ENCODE peak calls at places on chromosomes 1 and 21, in nine cellular contexts. One of them, this sample, is unnamed.

GRCh38 chr1:43455205-43455889 is 1.6 kb upstream of the HYI start:
- DNase-seq in substantia nigra: no peak
- DNase-seq in AG09319: no peak
- DNase-seq in stimulated activated CD4-positive, alpha-beta T cell treated with anti-CD3 and anti-CD28 coated beads, Interleukin-2, amount 100 ng/mL, for 48 hours: no peak
- DNase-seq in stimulated activated CD8-positive, alpha-beta memory T cell treated with anti-CD3 and anti-CD28 coated beads, Interleukin-15, amount 100 ng/mL, for 1 hour: no peak
- DNase-seq in HFF-Myc: no peak
- DNase-seq in naive B cell: no peak
- DNase-seq in progenitor cell of endocrine pancreas: no peak
- DNase-seq in LoVo: no peak
- DNase-seq in this sample: no peak

GRCh38 chr1:57156907-57157306 is 191.1 kb upstream of the C8B start:
- DNase-seq in LoVo: no peak
- DNase-seq in progenitor cell of endocrine pancreas: no peak
- DNase-seq in substantia nigra: no peak
- DNase-seq in HFF-Myc: no peak
- DNase-seq in naive B cell: no peak
- DNase-seq in stimulated activated CD8-positive, alpha-beta memory T cell treated with anti-CD3 and anti-CD28 coated beads, Interleukin-15, amount 100 ng/mL, for 1 hour: no peak
- DNase-seq in AG09319: no peak
- DNase-seq in stimulated activated CD4-positive, alpha-beta T cell treated with anti-CD3 and anti-CD28 coated beads, Interleukin-2, amount 100 ng/mL, for 48 hours: no peak
- DNase-seq in this sample: peak; percentile 10

GRCh38 chr1:174352117-174352516 is 95.6 kb upstream of the GPR52 start:
- DNase-seq in progenitor cell of endocrine pancreas: no peak
- DNase-seq in HFF-Myc: no peak
- DNase-seq in naive B cell: no peak
- DNase-seq in AG09319: no peak
- DNase-seq in substantia nigra: no peak
- DNase-seq in LoVo: no peak
- DNase-seq in stimulated activated CD4-positive, alpha-beta T cell treated with anti-CD3 and anti-CD28 coated beads, Interleukin-2, amount 100 ng/mL, for 48 hours: no peak
- DNase-seq in stimulated activated CD8-positive, alpha-beta memory T cell treated with anti-CD3 and anti-CD28 coated beads, Interleukin-15, amount 100 ng/mL, for 1 hour: no peak
- DNase-seq in this sample: no peak

GRCh38 chr1:93596329-93597089 is 85.1 kb downstream of the BCAR3 start:
- DNase-seq in HFF-Myc: no peak
- DNase-seq in naive B cell: no peak
- DNase-seq in stimulated activated CD4-positive, alpha-beta T cell treated with anti-CD3 and anti-CD28 coated beads, Interleukin-2, amount 100 ng/mL, for 48 hours: no peak
- DNase-seq in substantia nigra: no peak
- DNase-seq in stimulated activated CD8-positive, alpha-beta memory T cell treated with anti-CD3 and anti-CD28 coated beads, Interleukin-15, amount 100 ng/mL, for 1 hour: no peak
- DNase-seq in progenitor cell of endocrine pancreas: no peak
- DNase-seq in AG09319: no peak
- DNase-seq in LoVo: no peak
- DNase-seq in this sample: no peak

GRCh38 chr1:203126151-203126865 is 1.2 kb upstream of the ADORA1 start:
- DNase-seq in HFF-Myc: no peak
- DNase-seq in substantia nigra: no peak
- DNase-seq in stimulated activated CD8-positive, alpha-beta memory T cell treated with anti-CD3 and anti-CD28 coated beads, Interleukin-15, amount 100 ng/mL, for 1 hour: no peak
- DNase-seq in stimulated activated CD4-positive, alpha-beta T cell treated with anti-CD3 and anti-CD28 coated beads, Interleukin-2, amount 100 ng/mL, for 48 hours: no peak
- DNase-seq in LoVo: peak; percentile 9
- DNase-seq in progenitor cell of endocrine pancreas: no peak
- DNase-seq in AG09319: no peak
- DNase-seq in naive B cell: no peak
- DNase-seq in this sample: peak; percentile 64

GRCh38 chr21:41985662-41986416 is 24.3 kb downstream of the ZBTB21 start:
- DNase-seq in LoVo: no peak
- DNase-seq in naive B cell: no peak
- DNase-seq in stimulated activated CD8-positive, alpha-beta memory T cell treated with anti-CD3 and anti-CD28 coated beads, Interleukin-15, amount 100 ng/mL, for 1 hour: no peak
- DNase-seq in HFF-Myc: no peak
- DNase-seq in substantia nigra: no peak
- DNase-seq in progenitor cell of endocrine pancreas: no peak
- DNase-seq in stimulated activated CD4-positive, alpha-beta T cell treated with anti-CD3 and anti-CD28 coated beads, Interleukin-2, amount 100 ng/mL, for 48 hours: no peak
- DNase-seq in AG09319: no peak
- DNase-seq in this sample: no peak

GRCh38 chr21:25734654-25735220 is at the start of the genes ATP5PF and GABPA:
- DNase-seq in substantia nigra: peak; percentile 96
- DNase-seq in stimulated activated CD4-positive, alpha-beta T cell treated with anti-CD3 and anti-CD28 coated beads, Interleukin-2, amount 100 ng/mL, for 48 hours: peak; percentile 98
- DNase-seq in stimulated activated CD8-positive, alpha-beta memory T cell treated with anti-CD3 and anti-CD28 coated beads, Interleukin-15, amount 100 ng/mL, for 1 hour: peak; percentile 98
- DNase-seq in naive B cell: peak; percentile 97
- DNase-seq in AG09319: peak; percentile 97
- DNase-seq in LoVo: peak; percentile 95
- DNase-seq in progenitor cell of endocrine pancreas: peak; percentile 92
- DNase-seq in HFF-Myc: peak; percentile 95
- DNase-seq in this sample: peak; percentile 99

GRCh38 chr1:48026701-48027532 is 29.7 kb upstream of the TRABD2B start:
- DNase-seq in substantia nigra: no peak
- DNase-seq in stimulated activated CD8-positive, alpha-beta memory T cell treated with anti-CD3 and anti-CD28 coated beads, Interleukin-15, amount 100 ng/mL, for 1 hour: no peak
- DNase-seq in AG09319: no peak
- DNase-seq in HFF-Myc: no peak
- DNase-seq in stimulated activated CD4-positive, alpha-beta T cell treated with anti-CD3 and anti-CD28 coated beads, Interleukin-2, amount 100 ng/mL, for 48 hours: no peak
- DNase-seq in naive B cell: no peak
- DNase-seq in LoVo: no peak
- DNase-seq in progenitor cell of endocrine pancreas: no peak
- DNase-seq in this sample: no peak

GRCh38 chr1:164712131-164713031 is 153.4 kb downstream of the PBX1 start:
- DNase-seq in stimulated activated CD8-positive, alpha-beta memory T cell treated with anti-CD3 and anti-CD28 coated beads, Interleukin-15, amount 100 ng/mL, for 1 hour: no peak
- DNase-seq in HFF-Myc: no peak
- DNase-seq in progenitor cell of endocrine pancreas: no peak
- DNase-seq in LoVo: no peak
- DNase-seq in substantia nigra: no peak
- DNase-seq in naive B cell: no peak
- DNase-seq in stimulated activated CD4-positive, alpha-beta T cell treated with anti-CD3 and anti-CD28 coated beads, Interleukin-2, amount 100 ng/mL, for 48 hours: no peak
- DNase-seq in AG09319: no peak
- DNase-seq in this sample: peak; percentile 52

GRCh38 chr1:20654104-20654690 is 7.0 kb downstream of the DDOST start:
- DNase-seq in progenitor cell of endocrine pancreas: no peak
- DNase-seq in stimulated activated CD8-positive, alpha-beta memory T cell treated with anti-CD3 and anti-CD28 coated beads, Interleukin-15, amount 100 ng/mL, for 1 hour: no peak
- DNase-seq in HFF-Myc: no peak
- DNase-seq in substantia nigra: no peak
- DNase-seq in stimulated activated CD4-positive, alpha-beta T cell treated with anti-CD3 and anti-CD28 coated beads, Interleukin-2, amount 100 ng/mL, for 48 hours: no peak
- DNase-seq in naive B cell: no peak
- DNase-seq in AG09319: no peak
- DNase-seq in LoVo: no peak
- DNase-seq in this sample: no peak

GRCh38 chr1:117606608-117607261 is 887 bp downstream of the TENT5C start:
- DNase-seq in LoVo: peak; percentile 15
- DNase-seq in substantia nigra: no peak
- DNase-seq in naive B cell: peak; percentile 73
- DNase-seq in progenitor cell of endocrine pancreas: peak; percentile 25
- DNase-seq in stimulated activated CD8-positive, alpha-beta memory T cell treated with anti-CD3 and anti-CD28 coated beads, Interleukin-15, amount 100 ng/mL, for 1 hour: peak; percentile 15
- DNase-seq in stimulated activated CD4-positive, alpha-beta T cell treated with anti-CD3 and anti-CD28 coated beads, Interleukin-2, amount 100 ng/mL, for 48 hours: peak; percentile 30
- DNase-seq in AG09319: no peak
- DNase-seq in HFF-Myc: no peak
- DNase-seq in this sample: peak; percentile 44

GRCh38 chr21:38810034-38810825 is 4.5 kb downstream of the ETS2 start:
- DNase-seq in AG09319: no peak
- DNase-seq in stimulated activated CD4-positive, alpha-beta T cell treated with anti-CD3 and anti-CD28 coated beads, Interleukin-2, amount 100 ng/mL, for 48 hours: no peak
- DNase-seq in progenitor cell of endocrine pancreas: no peak
- DNase-seq in substantia nigra: no peak
- DNase-seq in LoVo: no peak
- DNase-seq in stimulated activated CD8-positive, alpha-beta memory T cell treated with anti-CD3 and anti-CD28 coated beads, Interleukin-15, amount 100 ng/mL, for 1 hour: no peak
- DNase-seq in HFF-Myc: no peak
- DNase-seq in naive B cell: no peak
- DNase-seq in this sample: no peak

GRCh38 chr21:42336065-42336464 is 14.7 kb downstream of the TFF2 start:
- DNase-seq in LoVo: no peak
- DNase-seq in stimulated activated CD4-positive, alpha-beta T cell treated with anti-CD3 and anti-CD28 coated beads, Interleukin-2, amount 100 ng/mL, for 48 hours: no peak
- DNase-seq in AG09319: no peak
- DNase-seq in substantia nigra: no peak
- DNase-seq in HFF-Myc: no peak
- DNase-seq in naive B cell: no peak
- DNase-seq in stimulated activated CD8-positive, alpha-beta memory T cell treated with anti-CD3 and anti-CD28 coated beads, Interleukin-15, amount 100 ng/mL, for 1 hour: no peak
- DNase-seq in progenitor cell of endocrine pancreas: no peak
- DNase-seq in this sample: peak; percentile 73

GRCh38 chr1:72288886-72289285 is 6.5 kb upstream of the NEGR1 start:
- DNase-seq in stimulated activated CD4-positive, alpha-beta T cell treated with anti-CD3 and anti-CD28 coated beads, Interleukin-2, amount 100 ng/mL, for 48 hours: no peak
- DNase-seq in AG09319: no peak
- DNase-seq in HFF-Myc: no peak
- DNase-seq in naive B cell: no peak
- DNase-seq in progenitor cell of endocrine pancreas: no peak
- DNase-seq in substantia nigra: no peak
- DNase-seq in LoVo: no peak
- DNase-seq in stimulated activated CD8-positive, alpha-beta memory T cell treated with anti-CD3 and anti-CD28 coated beads, Interleukin-15, amount 100 ng/mL, for 1 hour: no peak
- DNase-seq in this sample: no peak

GRCh38 chr1:26082020-26082350 is 14.6 kb upstream of the TRIM63 start:
- DNase-seq in LoVo: no peak
- DNase-seq in stimulated activated CD8-positive, alpha-beta memory T cell treated with anti-CD3 and anti-CD28 coated beads, Interleukin-15, amount 100 ng/mL, for 1 hour: no peak
- DNase-seq in AG09319: no peak
- DNase-seq in stimulated activated CD4-positive, alpha-beta T cell treated with anti-CD3 and anti-CD28 coated beads, Interleukin-2, amount 100 ng/mL, for 48 hours: no peak
- DNase-seq in naive B cell: no peak
- DNase-seq in HFF-Myc: no peak
- DNase-seq in progenitor cell of endocrine pancreas: no peak
- DNase-seq in substantia nigra: no peak
- DNase-seq in this sample: no peak

GRCh38 chr21:41932576-41933258 is 21.1 kb downstream of the C2CD2 start:
- DNase-seq in progenitor cell of endocrine pancreas: no peak
- DNase-seq in naive B cell: no peak
- DNase-seq in stimulated activated CD8-positive, alpha-beta memory T cell treated with anti-CD3 and anti-CD28 coated beads, Interleukin-15, amount 100 ng/mL, for 1 hour: no peak
- DNase-seq in HFF-Myc: no peak
- DNase-seq in AG09319: no peak
- DNase-seq in LoVo: no peak
- DNase-seq in substantia nigra: no peak
- DNase-seq in stimulated activated CD4-positive, alpha-beta T cell treated with anti-CD3 and anti-CD28 coated beads, Interleukin-2, amount 100 ng/mL, for 48 hours: no peak
- DNase-seq in this sample: peak; percentile 89